ENCODE peak calls at places on chromosomes 5 and 9, in eight cellular contexts. X is T1000; Q is RCC 7860; P is dorsolateral prefrontal cortex; T is sigmoid colon; A is neural progenitor cell; C is lung; K is activated naive CD4-positive, alpha-beta T cell treated with anti-CD3 and anti-CD28 coated beads for 36 hours. G is an unnamed sample.

GRCh38 chr5:141958773-141959172 is 771 bp upstream of the PCDH12 start:
- DNase-seq in X (no peak), Q (no peak), P (no peak), T (peak), A (no peak), C (no peak), K (peak), G (no peak)

GRCh38 chr5:44807269-44807668 is 1.5 kb upstream of the MRPS30 start:
- DNase-seq in X (no peak), Q (peak), P (no peak), T (no peak), A (no peak), C (no peak), K (no peak), G (no peak)

GRCh38 chr9:114452219-114453169 is 52.8 kb downstream of the WHRN start:
- DNase-seq in X (no peak), Q (no peak), P (no peak), T (no peak), A (no peak), C (no peak), K (peak), G (no peak)

GRCh38 chr9:73260506-73260905 is 108.8 kb downstream of the ANXA1 start:
- DNase-seq in X (no peak), Q (no peak), P (no peak), T (no peak), A (no peak), C (no peak), K (no peak), G (no peak)

GRCh38 chr5:124919752-124920151 is 173.3 kb upstream of the ZNF608 start:
- DNase-seq in X (no peak), Q (no peak), P (no peak), T (no peak), A (no peak), C (no peak), K (no peak), G (no peak)

GRCh38 chr5:89436464-89436863 is 553.5 kb upstream of the MEF2C start:
- DNase-seq in X (no peak), Q (no peak), P (no peak), T (no peak), A (no peak), C (no peak), K (no peak), G (no peak)

GRCh38 chr5:114782869-114783268 is 386.8 kb downstream of the TRIM36 start:
- DNase-seq in X (no peak), Q (no peak), P (peak), T (no peak), A (peak), C (no peak), K (no peak), G (no peak)

GRCh38 chr5:96090205-96090604 is 128.6 kb upstream of the ELL2 start:
- DNase-seq in X (no peak), Q (no peak), P (no peak), T (no peak), A (no peak), C (no peak), K (no peak), G (no peak)

GRCh38 chr5:136064510-136064909 is 35.7 kb downstream of the TGFBI start:
- DNase-seq in X (no peak), Q (no peak), P (no peak), T (no peak), A (peak), C (no peak), K (no peak), G (no peak)

GRCh38 chr9:27154923-27155322 is 45.9 kb downstream of the TEK start:
- DNase-seq in X (no peak), Q (peak), P (no peak), T (no peak), A (no peak), C (peak), K (no peak), G (no peak)

GRCh38 chr9:8486095-8486494 is 686.5 kb upstream of the DMAC1 start:
- DNase-seq in X (no peak), Q (peak), P (no peak), T (no peak), A (peak), C (no peak), K (peak), G (no peak)

GRCh38 chr5:85823462-85824426 is 794.0 kb upstream of the COX7C start:
- DNase-seq in X (peak), Q (no peak), P (no peak), T (no peak), A (no peak), C (no peak), K (no peak), G (no peak)

GRCh38 chr9:132877818-132878694 is at the start of gene AK8:
- DNase-seq in X (peak), Q (peak), P (peak), T (peak), A (peak), C (peak), K (peak), G (peak)

GRCh38 chr5:37121027-37121426 is 128.1 kb downstream of the CPLANE1 start:
- DNase-seq in X (no peak), Q (no peak), P (no peak), T (no peak), A (no peak), C (no peak), K (no peak), G (no peak)

GRCh38 chr9:127183814-127184582 is 61.6 kb upstream of the ANGPTL2 start:
- DNase-seq in X (no peak), Q (no peak), P (no peak), T (peak), A (no peak), C (no peak), K (no peak), G (peak)

GRCh38 chr5:109880907-109881685 is 191.4 kb downstream of the MAN2A1 start:
- DNase-seq in X (no peak), Q (peak), P (peak), T (no peak), A (no peak), C (no peak), K (no peak), G (no peak)

GRCh38 chr5:60526336-60526875 is 173.6 kb downstream of the DEPDC1B start:
- DNase-seq in X (no peak), Q (no peak), P (no peak), T (no peak), A (no peak), C (no peak), K (no peak), G (no peak)

GRCh38 chr9:1173211-1173610 is 123.1 kb downstream of the DMRT2 start:
- DNase-seq in X (no peak), Q (peak), P (no peak), T (no peak), A (no peak), C (no peak), K (no peak), G (no peak)

GRCh38 chr5:3564827-3565560 is 30.6 kb upstream of the IRX1 start:
- DNase-seq in X (no peak), Q (no peak), P (no peak), T (no peak), A (peak), C (no peak), K (no peak), G (no peak)

GRCh38 chr5:169581580-169582227 is 1.9 kb upstream of the SPDL1 start:
- DNase-seq in X (peak), Q (peak), P (peak), T (peak), A (peak), C (peak), K (peak), G (peak)

GRCh38 chr5:55868846-55869245 is 17.7 kb downstream of the IL31RA start:
- DNase-seq in X (peak), Q (peak), P (no peak), T (no peak), A (no peak), C (peak), K (peak), G (no peak)

GRCh38 chr9:13437898-13438297 is 158.4 kb upstream of the MPDZ start:
- DNase-seq in X (no peak), Q (no peak), P (no peak), T (no peak), A (no peak), C (no peak), K (no peak), G (no peak)

GRCh38 chr5:83528439-83528769 is 56.9 kb downstream of the VCAN start:
- DNase-seq in X (no peak), Q (no peak), P (no peak), T (no peak), A (no peak), C (no peak), K (no peak), G (no peak)

GRCh38 chr9:79134654-79135053 is 437.1 kb upstream of the TLE4 start:
- DNase-seq in X (peak), Q (peak), P (no peak), T (no peak), A (peak), C (no peak), K (no peak), G (no peak)

GRCh38 chr9:90969021-90969675 is 167.5 kb downstream of the SYK start:
- DNase-seq in X (no peak), Q (no peak), P (peak), T (no peak), A (no peak), C (no peak), K (no peak), G (no peak)